ENCODE peak calls at places on chromosomes 3 and 15, in ten cellular contexts. E is testis; P is neural crest cell; N is cardiac muscle cell; G is brain microvascular endothelial cell; R is AG10803; F is CD8-positive, alpha-beta T cell; S is tibial nerve; H is CD4-positive, alpha-beta T cell; O is AG09319. L is an unnamed sample.

GRCh38 chr15:67543348-67543718 is 830 bp downstream of the MAP2K5 start:
- DNase-seq in P (no peak), H (no peak), R (no peak), G (no peak), F (no peak), S (no peak), E (peak; percentile 63), O (no peak), N (no peak), L (no peak)

GRCh38 chr3:187914231-187914630 is 169.0 kb upstream of the BCL6 start:
- DNase-seq in P (no peak), S (no peak), N (peak; percentile 29), H (no peak), F (no peak), E (no peak), O (no peak), G (no peak), R (no peak), L (no peak)

GRCh38 chr15:90222538-90222937 is 11.2 kb downstream of the CIB1 start:
- DNase-seq in G (no peak), R (no peak), S (no peak), P (no peak), O (no peak), F (no peak), E (no peak), N (no peak), H (no peak), L (no peak)

GRCh38 chr3:98901032-98901464 is 447 bp downstream of the DCBLD2 start:
- DNase-seq in G (peak; percentile 48), O (peak; percentile 18), E (peak; percentile 64), H (peak; percentile 8), N (peak; percentile 62), F (no peak), P (peak; percentile 31), R (peak; percentile 48), S (peak; percentile 29), L (peak; percentile 71)

GRCh38 chr3:125435231-125435630 is 60.1 kb upstream of the ZNF148 start:
- DNase-seq in H (no peak), O (no peak), E (no peak), S (no peak), P (no peak), G (no peak), F (no peak), R (no peak), N (no peak), L (no peak)

GRCh38 chr3:30549600-30549999 is 56.8 kb upstream of the TGFBR2 start:
- DNase-seq in P (no peak), O (no peak), G (no peak), E (no peak), N (no peak), F (no peak), S (no peak), R (no peak), H (no peak), L (no peak)

GRCh38 chr3:196179380-196180308 is 31.6 kb downstream of the ZDHHC19 start:
- DNase-seq in G (no peak), O (no peak), P (peak; percentile 35), F (peak; percentile 51), H (peak; percentile 77), E (no peak), S (no peak), N (no peak), R (peak; percentile 49), L (no peak)

GRCh38 chr3:156685198-156685597 is 10.8 kb downstream of the TIPARP start:
- DNase-seq in F (no peak), R (peak; percentile 78), N (no peak), E (no peak), O (no peak), H (no peak), G (no peak), S (no peak), P (no peak), L (no peak)

GRCh38 chr15:72285927-72286516 is 13.7 kb upstream of the PARP6 start:
- DNase-seq in O (no peak), N (peak; percentile 62), P (no peak), H (peak; percentile 36), S (no peak), G (no peak), E (peak; percentile 46), R (peak; percentile 33), F (no peak), L (no peak)

DNA sequence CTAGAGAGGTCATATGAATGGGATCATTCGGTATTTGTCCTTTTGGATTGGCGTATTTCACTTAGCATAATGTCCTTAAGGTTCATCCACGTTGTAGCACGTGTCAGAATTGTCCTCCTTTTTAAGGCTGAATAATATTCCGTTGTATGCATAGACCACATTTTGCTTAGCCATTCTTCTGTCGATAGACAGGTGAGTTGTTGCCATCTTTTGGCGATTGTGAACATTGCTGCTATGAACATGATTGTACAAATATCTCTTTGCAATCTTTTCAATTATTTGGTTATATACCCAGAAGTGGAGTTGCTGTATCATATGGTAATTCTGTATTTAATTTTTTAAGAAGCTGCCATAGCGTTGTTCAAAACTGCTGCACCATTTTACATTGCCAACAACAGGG is 52.4 kb upstream of the GOLGA8J start:
- DNase-seq in P (no peak), R (no peak), F (no peak), S (no peak), N (no peak), H (no peak), O (no peak), G (no peak), E (no peak), L (no peak)
- TF ChIP-seq CTCF in P (no peak), R (no peak), F (no peak), S (no peak), N (no peak), H (no peak), O (no peak), G (no peak), E (no peak), L (no peak)

GRCh38 chr3:140736863-140737460 is 59.1 kb downstream of the TRIM42 start:
- DNase-seq in N (peak; percentile 68), S (peak; percentile 30), E (peak; percentile 83), R (peak; percentile 39), O (no peak), H (no peak), F (no peak), G (peak; percentile 62), P (peak; percentile 18), L (no peak)
- TF ChIP-seq CTCF in N (peak; percentile 38), S (peak; percentile 35), E (peak; percentile 71), R (peak; percentile 57), O (peak; percentile 49), H (no peak), F (no peak), G (peak; percentile 76), P (peak; percentile 69), L (peak; percentile 73)

GRCh38 chr3:89851974-89852621 is 744.7 kb downstream of the EPHA3 start:
- DNase-seq in O (no peak), H (no peak), R (no peak), E (peak; percentile 61), S (no peak), F (no peak), G (peak; percentile 27), P (peak; percentile 78), N (peak; percentile 88), L (peak; percentile 79)
- TF ChIP-seq CTCF in O (peak; percentile 68), H (no peak), R (peak; percentile 20), E (peak; percentile 28), S (peak; percentile 27), F (no peak), G (peak; percentile 89), P (peak; percentile 80), N (peak; percentile 81), L (peak; percentile 94)

GRCh38 chr3:154324919-154325318 is 632 bp upstream of the DHX36 start:
- DNase-seq in F (no peak), O (no peak), H (no peak), N (no peak), P (no peak), S (no peak), R (no peak), E (peak; percentile 34), G (no peak), L (no peak)

GRCh38 chr3:154327871-154328270 is 3.6 kb upstream of the DHX36 start:
- DNase-seq in G (no peak), O (no peak), P (no peak), H (no peak), E (no peak), N (no peak), R (no peak), F (no peak), S (no peak), L (no peak)

DNA sequence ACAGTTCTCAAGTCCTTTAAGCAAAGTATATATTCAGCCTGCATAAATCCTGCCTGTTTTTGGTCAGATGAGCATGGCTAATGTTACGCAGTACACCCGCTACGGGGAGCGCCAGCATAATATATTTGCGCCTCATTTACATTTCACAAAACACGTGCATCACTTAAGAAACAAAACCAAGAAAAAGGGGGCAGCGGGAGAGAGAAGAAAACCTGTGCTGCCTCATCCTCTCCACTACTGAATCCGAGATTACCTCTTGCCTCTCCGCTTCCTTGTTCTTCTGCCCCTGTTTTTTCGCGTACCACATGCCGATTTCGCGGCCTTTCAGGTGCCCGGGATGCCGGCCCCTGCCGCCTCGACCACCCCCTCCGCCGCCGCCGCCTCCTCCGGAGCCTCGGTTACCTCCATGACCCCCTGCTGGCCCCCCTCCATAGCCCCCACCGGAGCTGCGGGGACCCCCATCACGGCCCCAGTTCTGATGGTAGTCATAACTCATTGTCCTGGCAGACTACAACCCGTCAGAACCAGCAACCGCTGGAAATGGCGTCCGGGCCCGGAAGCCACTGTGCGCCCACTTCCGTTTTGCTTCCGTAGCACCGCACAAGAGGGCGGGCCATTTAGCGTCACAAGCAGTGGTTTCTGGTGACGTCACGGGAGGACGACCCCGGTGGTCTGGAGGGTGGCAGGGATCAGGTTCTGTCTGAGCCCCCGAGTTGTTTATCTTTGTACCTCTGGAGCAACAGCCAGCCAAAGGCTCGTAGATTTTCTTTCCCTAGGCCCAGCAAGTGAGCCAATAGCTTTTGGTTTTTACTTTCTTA is at the start of gene DHX36:
- DNase-seq in E (peak; percentile 96), F (peak; percentile 88), S (peak; percentile 78), G (peak; percentile 88), O (peak; percentile 82), R (peak; percentile 89), N (peak; percentile 92), H (peak; percentile 87), P (peak; percentile 87), L (peak; percentile 92)
- TF ChIP-seq CTCF in E (no peak), F (no peak), S (no peak), G (peak; percentile 17), O (no peak), R (no peak), N (no peak), H (no peak), P (no peak), L (no peak)

DNA sequence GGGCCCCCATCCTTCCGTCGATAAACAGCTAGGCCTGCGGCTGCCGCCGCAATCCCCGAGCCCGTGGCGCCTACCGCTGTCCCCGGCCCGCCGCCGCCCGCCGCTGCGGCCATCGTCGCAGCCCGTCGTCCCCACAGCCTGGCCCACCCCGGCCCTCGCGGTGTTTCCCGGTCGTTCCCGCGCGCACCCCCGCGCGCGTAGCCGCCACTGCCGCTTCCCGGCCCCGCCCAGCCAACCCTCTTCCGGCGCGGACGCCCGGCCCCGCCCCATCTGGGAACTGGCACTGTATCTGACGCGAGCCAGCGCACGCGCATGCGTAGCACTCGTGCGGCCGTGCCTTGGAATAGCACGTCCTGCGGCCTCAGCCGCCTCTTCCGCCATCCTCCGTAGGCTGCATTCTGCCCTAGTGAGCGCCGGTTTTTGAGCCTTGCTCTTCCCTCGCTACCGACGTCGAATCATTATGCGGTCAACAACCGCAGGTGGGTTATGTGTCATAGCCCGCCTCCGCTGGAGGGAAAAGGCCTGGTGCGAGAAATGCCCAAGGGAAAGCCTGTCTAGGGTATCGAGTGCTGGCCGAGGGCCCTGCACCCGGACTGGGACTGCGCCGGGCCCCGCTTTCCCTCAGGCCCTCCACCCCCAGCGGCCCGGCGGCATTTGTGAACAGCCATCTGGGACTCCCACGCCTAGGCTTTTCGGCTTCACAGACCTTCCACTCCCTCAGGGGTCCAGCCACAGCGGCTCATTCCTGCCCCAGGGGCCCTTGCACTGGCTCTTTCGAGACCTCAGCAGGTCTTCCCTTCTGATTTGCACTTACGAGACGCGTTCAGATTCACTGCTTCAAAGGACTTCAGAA is at the start of gene SMARCC1:
- DNase-seq in P (peak; percentile 97), E (peak; percentile 98), G (peak; percentile 96), N (peak; percentile 99), H (peak; percentile 97), R (peak; percentile 96), O (peak; percentile 93), S (peak; percentile 95), F (peak; percentile 91), L (peak; percentile 99)
- TF ChIP-seq CTCF in P (peak; percentile 20), E (peak; percentile 10), G (no peak), N (no peak), H (no peak), R (no peak), O (no peak), S (peak; percentile 7), F (no peak), L (peak; percentile 33)